ENCODE peak calls at places on chromosomes 2 and 18, in six cellular contexts. A is testis, O is gastrocnemius medialis, Z is kidney, I is psoas muscle, M is heart right ventricle. E is an unnamed sample.

GRCh38 chr2:235793163-235793752 is 299.4 kb downstream of the AGAP1 start:
- DNase-seq in I (no peak), A (no peak), M (peak; percentile 21), Z (no peak), O (no peak), E (peak; percentile 29)

GRCh38 chr18:56890632-56891031 is 239.5 kb downstream of the WDR7 start:
- DNase-seq in M (no peak), I (no peak), A (no peak), O (peak; percentile 40), Z (no peak), E (no peak)

GRCh38 chr2:73091696-73092095 is 20.2 kb upstream of the SFXN5 start:
- DNase-seq in Z (peak; percentile 37), I (no peak), A (no peak), O (no peak), M (no peak), E (no peak)

GRCh38 chr18:8933714-8934284 is 168.7 kb upstream of the NDUFV2 start:
- DNase-seq in O (no peak), I (no peak), Z (no peak), M (no peak), A (no peak), E (no peak)

GRCh38 chr2:237060518-237061312 is 25.0 kb upstream of the COPS8 start:
- DNase-seq in Z (no peak), M (peak; percentile 55), A (peak; percentile 70), I (no peak), O (no peak), E (no peak)

GRCh38 chr2:233439191-233439590 is 84.9 kb downstream of the DGKD start:
- DNase-seq in A (peak; percentile 89), O (peak; percentile 42), I (no peak), Z (no peak), M (peak; percentile 64), E (peak; percentile 50)

GRCh38 chr2:209762564-209762963 is 9.1 kb upstream of the UNC80 start:
- DNase-seq in I (no peak), M (no peak), Z (no peak), A (no peak), O (no peak), E (no peak)

GRCh38 chr2:33426666-33427231 is 49.7 kb upstream of the RASGRP3 start:
- DNase-seq in A (peak; percentile 38), O (no peak), M (peak; percentile 73), I (no peak), Z (no peak), E (peak; percentile 45)

GRCh38 chr18:73842795-73843394 is 304.7 kb downstream of the FBXO15 start:
- DNase-seq in I (peak; percentile 64), Z (no peak), M (peak; percentile 38), A (peak; percentile 66), O (no peak), E (no peak)

GRCh38 chr18:39053569-39053968 is 1488.0 kb upstream of the CELF4 start:
- DNase-seq in A (no peak), M (no peak), O (no peak), Z (no peak), I (no peak), E (no peak)

GRCh38 chr18:39057423-39058057 is 1491.9 kb upstream of the CELF4 start:
- DNase-seq in I (no peak), A (no peak), M (no peak), Z (no peak), O (no peak), E (no peak)

GRCh38 chr18:39062426-39062825 is 1496.8 kb upstream of the CELF4 start:
- DNase-seq in I (no peak), M (no peak), A (no peak), O (no peak), Z (no peak), E (no peak)

DNA sequence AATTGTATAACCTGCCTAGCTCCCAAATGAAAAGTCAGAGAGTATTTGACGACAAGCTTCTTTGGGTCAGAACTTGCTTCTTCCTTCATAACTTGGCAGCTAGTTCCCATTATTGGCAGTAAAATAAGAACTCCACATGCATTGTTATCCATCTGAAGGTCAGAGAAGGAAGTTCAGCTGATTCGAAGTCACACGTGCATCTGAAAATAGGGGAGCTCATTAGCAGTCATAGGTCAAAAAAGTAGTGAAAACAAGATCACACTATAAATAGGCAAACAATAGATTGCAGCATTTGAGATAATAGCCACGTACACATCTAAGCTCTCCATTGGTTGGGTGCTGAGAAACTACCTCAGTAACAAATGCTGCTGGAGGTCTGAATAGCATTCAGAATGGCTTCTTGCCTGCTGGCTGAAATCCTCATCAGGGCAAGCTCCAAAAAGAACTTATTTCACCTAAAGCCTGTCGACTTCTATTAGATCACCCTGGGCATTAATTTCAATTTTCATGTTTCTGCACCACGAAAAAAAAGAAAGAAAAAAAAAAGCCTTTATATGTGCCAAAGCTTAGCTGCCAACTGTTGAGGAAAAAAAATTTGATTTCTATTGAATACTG is 1492.9 kb upstream of the CELF4 start:
- DNase-seq in I (no peak), Z (no peak), O (no peak), M (no peak), A (no peak), E (no peak)
- H3K4me3 ChIP-seq in I (no peak overlapping the region), Z (no peak overlapping the region), O (no peak overlapping the region), M (no peak overlapping the region), A (no peak overlapping the region), E (no peak overlapping the region)

GRCh38 chr2:181684454-181685149 is 4.3 kb upstream of the NEUROD1 start:
- DNase-seq in Z (peak; percentile 47), I (no peak), A (no peak), M (no peak), O (no peak), E (no peak)

GRCh38 chr2:181685150-181685688 is 4.9 kb upstream of the NEUROD1 start:
- DNase-seq in Z (peak; percentile 32), M (no peak), I (no peak), A (no peak), O (no peak), E (no peak)

GRCh38 chr2:181683518-181684453 is 3.5 kb upstream of the NEUROD1 start:
- DNase-seq in O (no peak), Z (peak; percentile 67), M (no peak), A (no peak), I (no peak), E (no peak)

GRCh38 chr2:181682795-181683517 is 2.6 kb upstream of the NEUROD1 start:
- DNase-seq in M (no peak), I (no peak), O (no peak), A (no peak), Z (peak; percentile 55), E (no peak)

GRCh38 chr2:181686566-181687185 is 6.4 kb upstream of the NEUROD1 start:
- DNase-seq in I (no peak), A (no peak), O (no peak), Z (no peak), M (no peak), E (no peak)
- TF ChIP-seq CTCF in I (no peak), A (no peak), O (no peak), Z (no peak), M (no peak), E (no peak)

GRCh38 chr2:10574911-10575310 is 114.9 kb downstream of the NOL10 start:
- DNase-seq in I (no peak), A (no peak), M (no peak), O (no peak), Z (no peak), E (no peak)

GRCh38 chr2:10573709-10574108 is 116.1 kb downstream of the NOL10 start:
- DNase-seq in Z (no peak), A (no peak), O (no peak), M (no peak), I (no peak), E (no peak)

GRCh38 chr2:10571057-10571456 is 118.7 kb downstream of the NOL10 start:
- DNase-seq in M (no peak), Z (no peak), O (no peak), A (no peak), I (no peak), E (no peak)

GRCh38 chr2:10571673-10572072 is 118.1 kb downstream of the NOL10 start:
- DNase-seq in I (no peak), A (no peak), M (no peak), Z (no peak), O (no peak), E (no peak)

GRCh38 chr2:10572693-10573092 is 117.1 kb downstream of the NOL10 start:
- DNase-seq in A (no peak), M (no peak), O (no peak), I (no peak), Z (no peak), E (no peak)
- H3K36me3 ChIP-seq in A (no peaks in the 10 kb centered on the region), M (peaks cover 76% of the 10 kb centered on the region), O (no peaks in the 10 kb centered on the region), I (peaks cover 82% of the 10 kb centered on the region), Z (peaks cover 29% of the 10 kb centered on the region), E (peaks cover 70% of the 10 kb centered on the region)

DNA sequence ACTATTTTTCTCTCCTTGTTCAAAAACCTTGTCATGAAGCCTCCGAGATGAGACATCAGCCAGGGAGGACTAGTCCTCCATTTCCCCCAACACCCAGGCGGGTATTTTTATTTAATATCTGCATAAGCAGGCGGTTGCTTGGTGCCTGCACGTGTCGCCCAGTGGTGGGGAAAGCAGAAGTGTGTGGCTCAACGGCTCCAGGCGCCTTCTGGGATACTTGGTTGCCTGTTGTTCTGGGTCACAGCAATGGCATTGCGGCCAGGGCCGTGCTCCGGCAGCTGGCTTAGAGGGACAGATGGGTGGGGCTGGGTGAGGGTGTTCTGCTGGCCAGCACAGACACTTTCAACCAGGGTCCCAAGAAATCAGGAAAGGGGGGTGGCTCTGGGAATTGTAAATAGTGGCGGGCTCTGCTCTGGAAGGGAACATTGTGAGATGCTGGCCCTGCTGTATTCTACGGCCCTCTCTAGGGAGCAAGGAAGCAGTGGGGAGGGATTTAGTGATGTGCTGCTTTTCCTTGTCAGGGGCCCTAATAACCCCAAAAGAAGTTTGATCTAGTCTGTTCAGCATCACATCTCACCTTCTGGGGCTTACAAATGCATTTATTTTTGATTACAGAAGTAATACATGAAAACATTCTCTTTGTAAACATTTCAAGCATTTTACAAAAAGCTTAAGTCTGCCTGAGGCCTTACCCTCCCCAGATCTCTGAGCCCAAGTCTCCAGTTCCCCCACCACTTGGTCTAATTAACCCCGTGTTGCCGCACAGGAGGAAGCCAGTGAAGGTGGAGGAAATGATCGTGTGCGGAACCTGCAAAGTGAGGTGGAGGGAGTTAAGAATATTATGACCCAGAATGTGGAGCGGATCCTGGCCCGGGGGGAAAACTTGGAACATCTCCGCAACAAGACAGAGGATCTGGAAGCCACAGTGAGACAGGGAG is 1.1 kb downstream of the VAMP8 start:
- DNase-seq in Z (peak; percentile 85), M (peak; percentile 48), A (peak; percentile 41), O (peak; percentile 83), I (peak; percentile 88), E (peak; percentile 56)
- H3K4me3 ChIP-seq in Z (peak overlapping the region; percentile 80), M (peak overlapping the region; percentile 6), A (no peak overlapping the region), O (peak overlapping the region; percentile 46), I (peak overlapping the region; percentile 51), E (peak overlapping the region; percentile 47)

GRCh38 chr2:30447149-30448045 is at the start of gene LCLAT1:
- DNase-seq in M (peak; percentile 87), Z (peak; percentile 92), A (peak; percentile 89), I (peak; percentile 90), O (peak; percentile 71), E (peak; percentile 89)
- TF ChIP-seq CTCF in M (no peak), Z (no peak), A (no peak), I (no peak), O (no peak), E (peak; percentile 17)

GRCh38 chr2:114446571-114446970 is 4.1 kb downstream of the DPP10 start:
- DNase-seq in Z (no peak), M (no peak), O (no peak), A (no peak), I (no peak), E (no peak)
- H3K36me3 ChIP-seq in Z (no peaks in the 10 kb centered on the region), M (no peaks in the 10 kb centered on the region), O (no peaks in the 10 kb centered on the region), A (no peaks in the 10 kb centered on the region), I (no peaks in the 10 kb centered on the region), E (no peaks in the 10 kb centered on the region)

DNA sequence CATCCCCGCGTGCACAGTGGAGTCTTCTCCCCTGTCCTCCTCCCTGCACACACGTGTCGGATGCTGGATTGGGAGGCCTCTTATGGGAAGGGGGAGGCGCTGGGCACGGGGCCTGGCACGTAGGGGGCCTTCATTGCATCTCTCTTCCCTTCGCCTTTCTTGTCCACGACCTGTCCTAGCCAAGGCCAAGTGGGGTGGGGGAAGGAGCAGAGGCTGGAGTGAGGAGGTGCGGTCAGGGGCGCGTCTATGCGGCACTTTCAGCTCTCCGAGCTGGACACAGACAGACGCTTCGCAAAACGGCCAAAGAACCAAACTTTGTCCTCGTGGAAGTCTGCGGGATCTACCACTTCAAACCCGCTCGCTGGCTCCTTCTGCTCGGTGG is 13.4 kb downstream of the ALPG start:
- DNase-seq in A (no peak), Z (no peak), M (no peak), O (no peak), I (no peak), E (no peak)
- H3K4me3 ChIP-seq in A (no peak overlapping the region), Z (no peak overlapping the region), M (no peak overlapping the region), O (peak overlapping the region; percentile 6), I (no peak overlapping the region), E (peak overlapping the region; percentile 46)

E was measured in left ventricle myocardium inferior.